ENCODE peak calls at places on chromosomes 4 and X, in seven cellular contexts. P, E, X, T, A, H and Q are unnamed samples.

GRCh38 chr4:151227731-151228130 is 49.2 kb upstream of the PRSS48 start:
- DNase-seq in P (no peak), E (no peak), X (peak; percentile 85), T (no peak), A (no peak), H (peak; percentile 88), Q (no peak)

GRCh38 chr4:98674404-98675173 is 16.2 kb upstream of the TSPAN5 start:
- DNase-seq in P (no peak), E (no peak), X (no peak), T (no peak), A (no peak), H (no peak), Q (no peak)

GRCh38 chrX:69189972-69190371 is 24.7 kb upstream of the PJA1 start:
- DNase-seq in P (no peak), E (no peak), X (no peak), T (no peak), A (no peak), H (no peak), Q (no peak)

GRCh38 chrX:75746891-75747639 is 38.0 kb downstream of the MAGEE2 start:
- DNase-seq in P (peak; percentile 56), E (peak; percentile 37), X (peak; percentile 17), T (peak; percentile 7), A (peak; percentile 17), H (no peak), Q (peak; percentile 14)

GRCh38 chr4:73901031-73901430 is 31.8 kb downstream of the CXCL1 start:
- DNase-seq in P (no peak), E (no peak), X (peak; percentile 93), T (no peak), A (no peak), H (no peak), Q (no peak)

GRCh38 chrX:13952581-13952980 is 77.1 kb downstream of the GEMIN8 start:
- DNase-seq in P (no peak), E (no peak), X (no peak), T (no peak), A (no peak), H (no peak), Q (no peak)

GRCh38 chr4:141652161-141652778 is 15.9 kb downstream of the IL15 start:
- DNase-seq in P (no peak), E (no peak), X (peak; percentile 93), T (no peak), A (no peak), H (no peak), Q (no peak)

GRCh38 chr4:78937837-78938236 is 1.4 kb downstream of the PAQR3 start:
- DNase-seq in P (no peak), E (no peak), X (peak; percentile 49), T (no peak), A (no peak), H (no peak), Q (peak; percentile 36)

GRCh38 chr4:173801876-173802713 is 272.1 kb upstream of the HAND2 start:
- DNase-seq in P (no peak), E (no peak), X (peak; percentile 20), T (no peak), A (no peak), H (no peak), Q (no peak)

GRCh38 chrX:6748595-6748994 is 213.7 kb upstream of the VCX3A start:
- DNase-seq in P (no peak), E (no peak), X (no peak), T (no peak), A (no peak), H (no peak), Q (no peak)

GRCh38 chrX:30906726-30907125 is 17.7 kb upstream of the TAB3 start:
- DNase-seq in P (no peak), E (no peak), X (peak; percentile 93), T (no peak), A (no peak), H (no peak), Q (no peak)

GRCh38 chr4:156109943-156110925 is 156.6 kb upstream of the CTSO start:
- DNase-seq in P (no peak), E (no peak), X (peak; percentile 44), T (peak; percentile 4), A (no peak), H (no peak), Q (no peak)

GRCh38 chr4:187179086-187180070 is 455.7 kb upstream of the FAT1 start:
- DNase-seq in P (no peak), E (no peak), X (no peak), T (no peak), A (no peak), H (no peak), Q (no peak)

GRCh38 chrX:3631196-3631595 is 82.3 kb downstream of the PRKX start:
- DNase-seq in P (no peak), E (no peak), X (no peak), T (no peak), A (no peak), H (no peak), Q (no peak)